ENCODE peak calls at places on chromosomes 6 and 20, in five cellular contexts. C is CD8-positive, alpha-beta T cell; K is bronchial epithelial cell; U is fibroblast of lung; T is neural progenitor cell. E is an unnamed sample.

GRCh38 chr6:157768304-157768703 is 54.7 kb upstream of the SNX9 start:
- DNase-seq in K (no peak), U (no peak), T (no peak), C (no peak), E (no peak)

GRCh38 chr6:39561536-39562266 is 163.5 kb downstream of the KIF6 start:
- DNase-seq in U (peak), K (no peak), C (no peak), T (no peak), E (no peak)

GRCh38 chr20:62647521-62648317 is 5.4 kb downstream of the SLCO4A1 start:
- DNase-seq in K (no peak), T (peak), C (no peak), U (no peak), E (no peak)

GRCh38 chr20:46367967-46368901 is 38.2 kb downstream of the ELMO2 start:
- DNase-seq in T (no peak), C (no peak), U (no peak), K (peak), E (no peak)

GRCh38 chr20:6765469-6766058 is 1.9 kb upstream of the BMP2 start:
- DNase-seq in U (peak), C (no peak), K (peak), T (peak), E (no peak)

GRCh38 chr6:28929887-28930620 is 6.3 kb upstream of the TRIM27 start:
- DNase-seq in C (no peak), T (no peak), U (no peak), K (no peak), E (no peak)

GRCh38 chr6:66189915-66190314 is 482.9 kb upstream of the EYS start:
- DNase-seq in T (no peak), U (no peak), K (no peak), C (no peak), E (no peak)

GRCh38 chr6:160767019-160767646 is 65.1 kb downstream of the PLG start:
- DNase-seq in C (peak), T (peak), K (peak), U (peak), E (peak)

GRCh38 chr6:107075951-107076381 is 39.3 kb downstream of the BEND3 start:
- DNase-seq in U (peak), C (no peak), T (no peak), K (no peak), E (no peak)
- TF ChIP-seq CTCF in U (peak), C (no peak), T (no peak), K (no peak), E (peak)

GRCh38 chr20:56974499-56975250 is 291.8 kb downstream of the BMP7 start:
- DNase-seq in T (peak), C (no peak), U (peak), K (peak), E (no peak)
- TF ChIP-seq CTCF in T (peak), C (no peak), U (peak), K (peak), E (peak)

GRCh38 chr6:169816975-169817374 is 65.6 kb downstream of the ERMARD start:
- DNase-seq in K (no peak), U (no peak), T (no peak), C (no peak), E (no peak)
- TF ChIP-seq CTCF in K (no peak), U (no peak), T (no peak), C (no peak), E (no peak)

DNA sequence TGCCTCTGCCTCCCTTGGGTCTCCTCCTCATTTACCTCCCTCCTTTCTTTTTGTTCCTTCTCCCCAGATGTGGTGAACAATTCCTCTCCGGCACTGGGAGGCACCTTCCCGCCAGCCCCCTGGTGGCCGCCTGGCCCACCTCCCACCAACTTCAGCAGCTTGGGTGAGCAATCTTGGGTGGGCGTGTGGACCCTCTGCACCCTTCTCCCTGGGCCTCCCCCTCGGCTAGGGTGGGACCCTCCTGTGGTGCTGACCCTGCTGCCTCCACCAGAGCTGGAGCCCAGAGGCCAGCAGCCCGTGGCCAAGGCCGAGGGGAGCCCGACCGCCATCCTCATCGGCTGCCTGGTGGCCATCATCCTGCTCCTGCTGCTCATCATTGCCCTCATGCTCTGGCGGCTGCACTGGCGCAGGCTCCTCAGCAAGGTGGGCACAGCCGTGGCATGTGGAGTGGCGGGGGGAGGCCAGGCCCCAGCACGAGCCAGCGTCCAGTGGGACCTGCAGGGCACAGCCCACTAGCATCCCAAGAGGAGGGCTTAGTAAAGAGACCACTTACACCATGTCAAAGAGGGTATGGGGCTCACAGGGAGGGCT is 8.8 kb downstream of the DDR1 start:
- DNase-seq in T (peak), K (no peak), U (no peak), C (no peak), E (no peak)
- TF ChIP-seq CTCF in T (peak), K (peak), U (no peak), C (no peak), E (no peak)

GRCh38 chr20:58237318-58238182 is 9.1 kb upstream of the ANKRD60 start:
- DNase-seq in U (peak), T (no peak), K (no peak), C (no peak), E (no peak)
- TF ChIP-seq CTCF in U (no peak), T (no peak), K (no peak), C (peak), E (no peak)

DNA sequence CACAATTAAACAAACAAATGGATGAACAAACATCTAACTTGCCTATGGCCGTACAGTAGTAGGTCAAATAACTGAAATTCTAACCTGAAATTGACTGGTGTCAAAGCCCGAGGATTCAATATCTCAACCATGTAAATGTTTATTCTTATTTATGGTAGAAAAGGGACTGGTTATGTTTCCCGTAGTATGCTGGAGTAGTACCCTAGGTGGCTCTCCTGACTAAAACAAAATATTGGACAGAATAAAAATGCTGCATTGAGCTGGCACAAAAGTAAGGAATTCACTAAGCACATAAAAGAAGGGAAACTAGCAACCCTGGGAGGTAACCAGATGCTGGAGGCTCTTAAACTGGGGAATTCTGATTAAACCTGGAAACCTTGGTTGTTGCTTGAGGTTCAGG is 117.1 kb upstream of the PREP start:
- DNase-seq in K (peak), C (no peak), T (no peak), U (peak), E (no peak)
- TF ChIP-seq CTCF in K (peak), C (no peak), T (no peak), U (no peak), E (peak)

GRCh38 chr6:30495993-30496392 is 6.7 kb downstream of the HLA-E start:
- DNase-seq in U (no peak), C (no peak), K (no peak), T (no peak), E (no peak)

GRCh38 chr6:30490031-30490876 is 945 bp downstream of the HLA-E start:
- DNase-seq in T (peak), C (peak), U (peak), K (peak), E (no peak)

GRCh38 chr6:30491963-30492616 is 2.8 kb downstream of the HLA-E start:
- DNase-seq in T (no peak), C (no peak), U (no peak), K (no peak), E (no peak)

GRCh38 chr6:30494275-30494990 is 5.1 kb downstream of the HLA-E start:
- DNase-seq in K (no peak), C (no peak), U (no peak), T (no peak), E (no peak)

DNA sequence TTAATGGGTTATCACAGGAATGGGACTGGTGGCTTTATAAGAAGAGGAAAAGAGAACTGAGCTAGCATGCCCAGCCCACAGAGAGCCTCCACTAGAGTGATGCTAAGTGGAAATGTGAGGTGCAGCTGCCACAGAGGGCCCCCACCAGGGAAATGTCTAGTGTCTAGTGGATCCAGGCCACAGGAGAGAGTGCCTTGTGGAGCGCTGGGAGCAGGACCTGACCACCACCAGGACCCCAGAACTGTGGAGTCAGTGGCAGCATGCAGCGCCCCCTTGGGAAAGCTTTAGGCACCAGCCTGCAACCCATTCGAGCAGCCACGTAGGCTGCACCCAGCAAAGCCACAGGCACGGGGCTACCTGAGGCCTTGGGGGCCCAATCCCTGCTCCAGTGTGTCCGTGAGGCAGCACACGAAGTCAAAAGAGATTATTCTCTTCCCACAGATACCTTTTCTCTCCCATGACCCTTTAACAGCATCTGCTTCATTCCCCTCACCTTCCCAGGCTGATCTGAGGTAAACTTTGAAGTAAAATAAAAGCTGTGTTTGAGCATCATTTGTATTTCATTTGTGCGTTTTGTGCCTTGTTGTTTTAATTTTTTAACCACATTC is 4.4 kb downstream of the HLA-E start:
- DNase-seq in K (no peak), C (peak), T (peak), U (no peak), E (no peak)
- TF ChIP-seq CTCF in K (peak), C (peak), T (peak), U (no peak), E (no peak)

GRCh38 chr20:24783631-24784492 is 165.2 kb upstream of the CST7 start:
- DNase-seq in C (no peak), U (no peak), T (peak), K (no peak), E (no peak)
- TF ChIP-seq CTCF in C (no peak), U (no peak), T (peak), K (peak), E (peak)